ENCODE peak calls at places on chromosomes 2 and 18, in five cellular contexts. S is ovary; M is aorta; Z is cardiac muscle cell; C is naive thymus-derived CD4-positive, alpha-beta T cell. R is an unnamed sample.

GRCh38 chr2:177738461-177739234 is 333.9 kb downstream of the PDE11A start:
- DNase-seq in S (no peak), M (no peak), Z (no peak), C (no peak), R (no peak)

GRCh38 chr2:205705511-205706397 is 23.5 kb downstream of the NRP2 start:
- DNase-seq in S (no peak), M (no peak), Z (no peak), C (no peak), R (no peak)

GRCh38 chr2:199431748-199432213 is 26.0 kb downstream of the SATB2 start:
- DNase-seq in S (no peak), M (no peak), Z (peak), C (no peak), R (no peak)

GRCh38 chr2:12326449-12327190 is 390.1 kb upstream of the TRIB2 start:
- DNase-seq in S (no peak), M (no peak), Z (no peak), C (peak), R (no peak)

GRCh38 chr2:124570872-124571271 is 545.8 kb downstream of the CNTNAP5 start:
- DNase-seq in S (no peak), M (no peak), Z (no peak), C (no peak), R (no peak)

GRCh38 chr2:118224144-118224887 is 136.0 kb downstream of the INSIG2 start:
- DNase-seq in S (no peak), M (no peak), Z (peak), C (no peak), R (peak)

GRCh38 chr2:172931923-172932520 is 143.6 kb upstream of the MAP3K20 start:
- DNase-seq in S (peak), M (peak), Z (peak), C (peak), R (peak)

GRCh38 chr2:85867556-85868292 is 21.1 kb downstream of the ST3GAL5 start:
- DNase-seq in S (no peak), M (no peak), Z (no peak), C (no peak), R (no peak)

GRCh38 chr2:27655155-27655951 is 8.1 kb downstream of the SUPT7L start:
- DNase-seq in S (no peak), M (no peak), Z (peak), C (no peak), R (no peak)

GRCh38 chr18:785242-785641 is 26.8 kb downstream of the YES1 start:
- DNase-seq in S (no peak), M (no peak), Z (no peak), C (no peak), R (no peak)

GRCh38 chr2:45275806-45276205 is 266.6 kb upstream of the SIX2 start:
- DNase-seq in S (no peak), M (no peak), Z (no peak), C (no peak), R (no peak)

GRCh38 chr2:20067992-20068727 is 16.7 kb upstream of the LAPTM4A start:
- DNase-seq in S (no peak), M (no peak), Z (peak), C (no peak), R (no peak)

GRCh38 chr2:159941729-159942128 is 120.7 kb downstream of the PLA2R1 start:
- DNase-seq in S (no peak), M (no peak), Z (no peak), C (no peak), R (no peak)

DNA sequence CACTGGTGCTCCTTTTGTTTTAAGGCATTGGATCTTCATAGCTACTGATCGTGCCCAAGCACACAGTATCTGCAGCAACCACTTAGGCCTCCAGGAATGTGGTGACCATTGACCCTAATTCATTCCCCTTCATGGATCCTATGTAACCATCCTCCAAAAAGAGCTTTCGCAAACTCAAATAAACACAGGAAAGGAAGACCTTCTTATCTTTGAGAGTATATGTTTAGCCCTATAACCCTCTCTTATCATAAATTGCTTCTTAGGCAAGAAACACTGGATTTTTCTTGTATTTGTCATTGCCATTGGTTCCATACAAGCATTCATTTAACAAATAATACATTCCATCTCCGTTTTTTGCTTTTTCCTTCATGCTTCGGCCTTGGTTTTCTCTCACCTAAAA is 4.1 kb upstream of the TTR start:
- DNase-seq in S (no peak), M (no peak), Z (peak), C (no peak), R (no peak)
- H3K27ac ChIP-seq in S (no peak), M (no peak), Z (no peak), C (no peak), R (no peak)

GRCh38 chr2:52264488-52264887 is 1232.6 kb upstream of the NRXN1 start:
- DNase-seq in S (no peak), M (no peak), Z (no peak), C (no peak), R (no peak)

GRCh38 chr2:52260904-52261303 is 1229.0 kb upstream of the NRXN1 start:
- DNase-seq in S (no peak), M (no peak), Z (peak), C (no peak), R (no peak)

GRCh38 chr2:52269696-52270485 is 1238.0 kb upstream of the NRXN1 start:
- DNase-seq in S (no peak), M (no peak), Z (peak), C (no peak), R (no peak)

DNA sequence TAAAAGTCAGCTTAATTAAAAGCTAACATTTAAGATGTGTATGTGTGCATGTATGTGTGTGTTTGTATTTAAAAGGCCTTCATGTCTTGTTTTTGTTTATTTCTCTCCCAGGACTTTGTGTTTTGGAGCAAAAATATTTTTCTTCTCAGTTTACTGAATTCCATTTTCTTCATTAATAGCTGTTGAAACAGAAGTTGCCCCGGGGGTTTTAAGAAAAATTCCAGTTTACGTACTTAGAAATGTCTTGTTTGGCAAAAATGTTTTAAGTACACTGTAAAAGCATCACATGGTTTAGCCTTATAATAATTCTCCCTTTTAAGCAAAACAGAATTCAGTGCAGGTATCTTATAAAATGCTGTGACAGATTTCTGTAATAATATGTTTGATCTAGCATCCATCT is 1233.0 kb upstream of the NRXN1 start:
- DNase-seq in S (no peak), M (no peak), Z (no peak), C (no peak), R (no peak)
- H3K27ac ChIP-seq in S (no peak), M (no peak), Z (no peak), C (no peak), R (no peak)

DNA sequence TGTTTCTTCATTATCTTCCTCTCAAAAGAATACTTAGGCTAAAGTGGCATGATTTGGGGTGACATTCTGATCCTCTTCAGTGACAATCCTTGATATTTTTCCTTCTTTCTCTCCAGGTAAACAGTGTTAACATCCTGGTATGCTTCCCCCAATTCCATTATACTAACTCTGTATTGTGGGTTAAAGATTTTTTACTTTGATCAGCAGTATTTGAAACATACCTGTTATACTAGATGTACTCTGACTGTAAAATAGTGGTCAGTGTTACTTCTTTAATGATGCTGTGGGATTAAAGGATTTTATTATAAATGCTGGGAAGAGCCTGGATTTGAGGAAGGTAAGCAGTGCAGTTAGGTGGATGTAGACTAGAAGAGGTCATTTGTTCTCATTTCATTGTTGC is 48.8 kb downstream of the MSH2 start:
- DNase-seq in S (no peak), M (no peak), Z (no peak), C (no peak), R (no peak)
- H3K27ac ChIP-seq in S (no peak), M (no peak), Z (no peak), C (no peak), R (no peak)

DNA sequence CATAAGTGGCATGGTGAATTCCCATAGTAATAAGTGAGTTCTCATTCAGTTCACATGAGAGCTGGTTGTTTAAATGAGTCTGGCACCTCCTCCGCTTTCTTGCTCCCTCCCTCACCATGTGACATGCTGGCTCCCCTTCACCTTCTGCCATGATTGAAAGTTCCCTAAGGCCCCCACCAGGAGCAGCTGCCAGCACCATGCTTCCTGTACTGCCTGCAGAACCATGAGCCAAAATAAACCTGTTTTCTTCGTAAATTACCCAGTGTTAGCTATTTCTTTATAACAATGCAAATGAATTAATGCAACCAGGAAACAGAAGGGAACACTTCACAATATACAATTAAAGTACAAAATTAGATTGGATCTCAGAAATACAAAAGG is 257.0 kb downstream of the MREG start:
- DNase-seq in S (no peak), M (no peak), Z (no peak), C (no peak), R (no peak)
- H3K27ac ChIP-seq in S (no peak), M (no peak), Z (no peak), C (no peak), R (no peak)

GRCh38 chr2:128624425-128624795 is 305.7 kb upstream of the HS6ST1 start:
- DNase-seq in S (no peak), M (peak), Z (no peak), C (no peak), R (no peak)
- H3K27ac ChIP-seq in S (no peak), M (no peak), Z (no peak), C (no peak), R (no peak)

GRCh38 chr2:71759056-71759455 is 305.7 kb downstream of the DYSF start:
- DNase-seq in S (no peak), M (no peak), Z (peak), C (no peak), R (no peak)

GRCh38 chr2:71751590-71751989 is 298.2 kb downstream of the DYSF start:
- DNase-seq in S (no peak), M (no peak), Z (no peak), C (no peak), R (no peak)

GRCh38 chr2:71756280-71756906 is 303.0 kb downstream of the DYSF start:
- DNase-seq in S (no peak), M (no peak), Z (peak), C (no peak), R (no peak)
- H3K27ac ChIP-seq in S (no peak), M (no peak), Z (no peak), C (no peak), R (no peak)

GRCh38 chr2:32108111-32108510 is 44.8 kb downstream of the SPAST start:
- DNase-seq in S (no peak), M (no peak), Z (no peak), C (no peak), R (no peak)
- H3K27ac ChIP-seq in S (no peak), M (no peak), Z (no peak), C (no peak), R (no peak)

R was measured in left lung.